ENCODE peak calls at places on chromosome 16, in four cellular contexts. One of them, this sample, is unnamed.

GRCh38 chr16:55386534-55387296 is 62.7 kb downstream of the IRX6 start:
- DNase-seq in endothelial cell of umbilical vein: no peak
- DNase-seq in HepG2: no peak
- DNase-seq in neural progenitor cell: no peak
- DNase-seq in this sample: no peak

GRCh38 chr16:10694830-10695229 is at the start of gene TEKT5:
- DNase-seq in endothelial cell of umbilical vein: no peak
- DNase-seq in HepG2: no peak
- DNase-seq in neural progenitor cell: no peak
- DNase-seq in this sample: no peak

GRCh38 chr16:13982446-13982845 is 62.5 kb downstream of the ERCC4 start:
- DNase-seq in endothelial cell of umbilical vein: no peak
- DNase-seq in HepG2: no peak
- DNase-seq in neural progenitor cell: no peak
- DNase-seq in this sample: no peak

GRCh38 chr16:25093208-25094061 is 18.1 kb upstream of the LCMT1 start:
- DNase-seq in endothelial cell of umbilical vein: no peak
- DNase-seq in HepG2: no peak
- DNase-seq in neural progenitor cell: no peak
- DNase-seq in this sample: peak; percentile 55

GRCh38 chr16:51049276-51049675 is 101.8 kb downstream of the SALL1 start:
- DNase-seq in endothelial cell of umbilical vein: no peak
- DNase-seq in HepG2: no peak
- DNase-seq in neural progenitor cell: no peak
- DNase-seq in this sample: no peak

GRCh38 chr16:23016372-23016771 is 132.9 kb downstream of the USP31 start:
- DNase-seq in endothelial cell of umbilical vein: no peak
- DNase-seq in HepG2: no peak
- DNase-seq in neural progenitor cell: no peak
- DNase-seq in this sample: no peak

GRCh38 chr16:88923926-88924833 is 52.8 kb downstream of the CBFA2T3 start:
- DNase-seq in endothelial cell of umbilical vein: no peak
- DNase-seq in HepG2: peak; percentile 25
- DNase-seq in neural progenitor cell: peak; percentile 58
- DNase-seq in this sample: no peak

GRCh38 chr16:58733248-58733670 is 857 bp downstream of the GOT2 start:
- DNase-seq in endothelial cell of umbilical vein: no peak
- DNase-seq in HepG2: peak; percentile 26
- DNase-seq in neural progenitor cell: no peak
- DNase-seq in this sample: no peak

GRCh38 chr16:88310796-88311605 is 71.8 kb upstream of the ZNF469 start:
- DNase-seq in endothelial cell of umbilical vein: no peak
- DNase-seq in HepG2: no peak
- DNase-seq in neural progenitor cell: no peak
- DNase-seq in this sample: no peak

GRCh38 chr16:81939164-81940067 is 71.9 kb downstream of the SDR42E1 start:
- DNase-seq in endothelial cell of umbilical vein: peak; percentile 12
- DNase-seq in HepG2: no peak
- DNase-seq in neural progenitor cell: peak; percentile 57
- DNase-seq in this sample: no peak

GRCh38 chr16:75380870-75381269 is 52.4 kb downstream of the CFDP1 start:
- DNase-seq in endothelial cell of umbilical vein: peak; percentile 87
- DNase-seq in HepG2: no peak
- DNase-seq in neural progenitor cell: no peak
- DNase-seq in this sample: no peak

GRCh38 chr16:57757326-57757786 is 21.8 kb downstream of the KATNB1 start:
- DNase-seq in endothelial cell of umbilical vein: peak; percentile 77
- DNase-seq in HepG2: peak; percentile 73
- DNase-seq in neural progenitor cell: peak; percentile 86
- DNase-seq in this sample: peak; percentile 85

GRCh38 chr16:1223355-1224214 is 1.5 kb downstream of the TPSG1 start:
- DNase-seq in endothelial cell of umbilical vein: no peak
- DNase-seq in HepG2: no peak
- DNase-seq in neural progenitor cell: no peak
- DNase-seq in this sample: no peak

GRCh38 chr16:67150058-67150832 is 553 bp downstream of the B3GNT9 start:
- DNase-seq in endothelial cell of umbilical vein: peak; percentile 63
- DNase-seq in HepG2: no peak
- DNase-seq in neural progenitor cell: peak; percentile 86
- DNase-seq in this sample: no peak

GRCh38 chr16:16143038-16143763 is 80.1 kb downstream of the ABCC6 start:
- DNase-seq in endothelial cell of umbilical vein: no peak
- DNase-seq in HepG2: peak; percentile 65
- DNase-seq in neural progenitor cell: peak; percentile 37
- DNase-seq in this sample: peak; percentile 34

GRCh38 chr16:1979271-1980025 is 1.8 kb downstream of the NOXO1 start:
- DNase-seq in endothelial cell of umbilical vein: no peak
- DNase-seq in HepG2: no peak
- DNase-seq in neural progenitor cell: peak; percentile 52
- DNase-seq in this sample: no peak

GRCh38 chr16:81567987-81568748 is 123.6 kb downstream of the CMIP start:
- DNase-seq in endothelial cell of umbilical vein: peak; percentile 49
- DNase-seq in HepG2: peak; percentile 74
- DNase-seq in neural progenitor cell: no peak
- DNase-seq in this sample: no peak

DNA sequence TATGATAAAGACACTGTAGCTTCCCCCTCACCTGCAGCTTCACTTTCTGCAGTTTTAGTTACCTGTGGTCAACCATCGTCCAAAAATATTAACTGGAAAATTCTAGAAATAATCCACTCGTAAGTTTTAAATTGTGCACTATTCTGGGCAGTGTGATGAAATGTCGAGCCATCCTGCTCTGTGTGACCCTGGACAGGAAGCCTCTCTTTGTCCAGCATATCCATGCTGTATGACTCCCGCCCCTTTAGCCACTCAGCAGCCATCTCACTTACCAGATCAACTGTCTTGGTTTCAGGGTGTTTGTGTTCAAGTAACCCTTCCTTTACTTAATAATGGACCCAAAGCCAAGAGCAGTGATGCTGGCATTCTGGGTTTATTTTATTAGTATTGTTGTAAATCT is 56.1 kb downstream of the SIAH1 start:
- DNase-seq in endothelial cell of umbilical vein: no peak
- DNase-seq in HepG2: no peak
- DNase-seq in neural progenitor cell: no peak
- DNase-seq in this sample: no peak
- H3K9ac ChIP-seq in endothelial cell of umbilical vein: no peak overlapping the region
- H3K9ac ChIP-seq in HepG2: no peak overlapping the region
- H3K9ac ChIP-seq in neural progenitor cell: no peak overlapping the region
- H3K9ac ChIP-seq in this sample: no peak overlapping the region

DNA sequence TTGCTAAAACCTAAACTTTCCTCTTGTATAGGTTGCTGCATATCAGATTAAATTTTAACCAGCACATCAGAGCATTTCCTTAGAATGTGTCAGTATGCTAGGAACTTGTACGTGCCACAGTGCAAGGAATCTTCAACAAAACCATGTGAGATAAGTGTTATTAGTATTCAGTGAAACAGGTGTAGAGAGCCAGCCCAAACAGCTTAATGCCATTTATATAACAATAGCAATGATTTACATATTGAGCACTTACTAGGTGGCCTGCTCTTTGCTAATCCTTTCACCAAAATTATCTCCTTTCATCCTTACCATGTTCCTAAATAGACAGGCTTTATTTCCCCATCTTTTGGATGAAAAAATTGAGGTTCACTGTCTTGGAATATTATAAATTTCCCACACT is 485.7 kb downstream of the HS3ST4 start:
- DNase-seq in endothelial cell of umbilical vein: no peak
- DNase-seq in HepG2: no peak
- DNase-seq in neural progenitor cell: no peak
- DNase-seq in this sample: no peak
- TF ChIP-seq EZH2 in endothelial cell of umbilical vein: no peak
- TF ChIP-seq EZH2 in HepG2: no peak
- TF ChIP-seq EZH2 in neural progenitor cell: no peak
- TF ChIP-seq EZH2 in this sample: no peak

GRCh38 chr16:84979516-84979915 is 31.8 kb downstream of the ZDHHC7 start:
- DNase-seq in endothelial cell of umbilical vein: no peak
- DNase-seq in HepG2: no peak
- DNase-seq in neural progenitor cell: no peak
- DNase-seq in this sample: no peak
- H3K36me3 ChIP-seq in endothelial cell of umbilical vein: peaks cover 20% of the 10 kb centered on the region
- H3K36me3 ChIP-seq in HepG2: peaks cover 30% of the 10 kb centered on the region
- H3K36me3 ChIP-seq in neural progenitor cell: peaks cover 4% of the 10 kb centered on the region
- H3K36me3 ChIP-seq in this sample: peaks cover 70% of the 10 kb centered on the region

GRCh38 chr16:84442416-84443145 is 61.9 kb downstream of the MEAK7 start:
- DNase-seq in endothelial cell of umbilical vein: no peak
- DNase-seq in HepG2: no peak
- DNase-seq in neural progenitor cell: no peak
- DNase-seq in this sample: no peak
- H3K9ac ChIP-seq in endothelial cell of umbilical vein: no peak overlapping the region
- H3K9ac ChIP-seq in HepG2: no peak overlapping the region
- H3K9ac ChIP-seq in neural progenitor cell: no peak overlapping the region
- H3K9ac ChIP-seq in this sample: no peak overlapping the region

GRCh38 chr16:85847681-85848601 is 48.4 kb downstream of the COX4I1 start:
- DNase-seq in endothelial cell of umbilical vein: no peak
- DNase-seq in HepG2: peak; percentile 96
- DNase-seq in neural progenitor cell: no peak
- DNase-seq in this sample: no peak
- TF ChIP-seq EZH2 in endothelial cell of umbilical vein: no peak
- TF ChIP-seq EZH2 in HepG2: no peak
- TF ChIP-seq EZH2 in neural progenitor cell: no peak
- TF ChIP-seq EZH2 in this sample: no peak

GRCh38 chr16:21980032-21980431 is 20.9 kb downstream of the PDZD9 start:
- DNase-seq in endothelial cell of umbilical vein: no peak
- DNase-seq in HepG2: no peak
- DNase-seq in neural progenitor cell: no peak
- DNase-seq in this sample: no peak
- H3K36me3 ChIP-seq in endothelial cell of umbilical vein: peaks cover 32% of the 10 kb centered on the region
- H3K36me3 ChIP-seq in HepG2: peaks cover 53% of the 10 kb centered on the region
- H3K36me3 ChIP-seq in neural progenitor cell: peaks cover 16% of the 10 kb centered on the region
- H3K36me3 ChIP-seq in this sample: peaks cover 95% of the 10 kb centered on the region